ENCODE peak calls at places on chromosomes 16 and 17, in five cellular contexts. T is H9, Z is mesenchymal stem cell, I is IMR-90, X is neuronal stem cell. G is an unnamed sample.

GRCh38 chr16:85535352-85536072 is 77.6 kb upstream of the GSE1 start:
- DNase-seq in T (no peak), Z (peak), I (no peak), X (no peak), G (no peak)

GRCh38 chr16:17467923-17468540 is 2.7 kb downstream of the XYLT1 start:
- DNase-seq in T (peak), Z (no peak), I (peak), X (peak), G (no peak)

GRCh38 chr17:15377608-15378007 is 36.2 kb upstream of the TEKT3 start:
- DNase-seq in T (no peak), Z (peak), I (peak), X (peak), G (no peak)

GRCh38 chr17:22454070-22454999 is 762.0 kb downstream of the KCNJ18 start:
- DNase-seq in T (no peak), Z (no peak), I (no peak), X (no peak), G (no peak)

GRCh38 chr16:7304257-7304656 is 28.4 kb upstream of the RBFOX1 start:
- DNase-seq in T (no peak), Z (no peak), I (no peak), X (no peak), G (no peak)

GRCh38 chr16:46911038-46911437 is 26.9 kb downstream of the GPT2 start:
- DNase-seq in T (no peak), Z (no peak), I (no peak), X (no peak), G (no peak)

GRCh38 chr17:41329279-41329925 is 13.9 kb upstream of the KRTAP17-1 start:
- DNase-seq in T (peak), Z (peak), I (peak), X (peak), G (peak)

GRCh38 chr17:41689497-41690299 is 1.0 kb downstream of the EIF1 start:
- DNase-seq in T (no peak), Z (peak), I (peak), X (peak), G (peak)

GRCh38 chr16:57264950-57265371 is 19.5 kb downstream of the PLLP start:
- DNase-seq in T (no peak), Z (no peak), I (no peak), X (no peak), G (no peak)

GRCh38 chr17:55521193-55521592 is 9.9 kb upstream of the SMIM36 start:
- DNase-seq in T (no peak), Z (no peak), I (no peak), X (no peak), G (no peak)

GRCh38 chr16:49830873-49831272 is 25.0 kb downstream of the ZNF423 start:
- DNase-seq in T (no peak), Z (no peak), I (no peak), X (no peak), G (no peak)

GRCh38 chr17:15273141-15273793 is 8.1 kb upstream of the PMP22 start:
- DNase-seq in T (no peak), Z (peak), I (peak), X (no peak), G (no peak)

GRCh38 chr17:48054238-48055185 is 6.4 kb downstream of the NFE2L1 start:
- DNase-seq in T (peak), Z (peak), I (peak), X (peak), G (peak)
- H4K91ac ChIP-seq in T (no peak), Z (peak), I (peak), X (no peak), G (peak)

GRCh38 chr16:964696-965395 is 5.9 kb downstream of the LMF1 start:
- DNase-seq in T (no peak), Z (no peak), I (no peak), X (no peak), G (no peak)
- H3K4me2 ChIP-seq in T (no peak), Z (no peak), I (no peak), X (no peak), G (no peak)

GRCh38 chr16:54213322-54213721 is 73.3 kb downstream of the IRX3 start:
- DNase-seq in T (no peak), Z (no peak), I (no peak), X (no peak), G (no peak)
- H4K91ac ChIP-seq in T (no peak), Z (no peak), I (no peak), X (no peak), G (no peak)

GRCh38 chr17:8900207-8900606 is 32.7 kb upstream of the PIK3R6 start:
- DNase-seq in T (no peak), Z (no peak), I (no peak), X (no peak), G (no peak)

GRCh38 chr17:8900626-8901585 is 33.4 kb upstream of the PIK3R6 start:
- DNase-seq in T (peak), Z (no peak), I (no peak), X (no peak), G (no peak)

GRCh38 chr17:8904686-8905085 is 37.2 kb upstream of the PIK3R6 start:
- DNase-seq in T (no peak), Z (no peak), I (no peak), X (no peak), G (no peak)

GRCh38 chr17:8905256-8905778 is 37.8 kb upstream of the PIK3R6 start:
- DNase-seq in T (no peak), Z (no peak), I (no peak), X (no peak), G (no peak)

DNA sequence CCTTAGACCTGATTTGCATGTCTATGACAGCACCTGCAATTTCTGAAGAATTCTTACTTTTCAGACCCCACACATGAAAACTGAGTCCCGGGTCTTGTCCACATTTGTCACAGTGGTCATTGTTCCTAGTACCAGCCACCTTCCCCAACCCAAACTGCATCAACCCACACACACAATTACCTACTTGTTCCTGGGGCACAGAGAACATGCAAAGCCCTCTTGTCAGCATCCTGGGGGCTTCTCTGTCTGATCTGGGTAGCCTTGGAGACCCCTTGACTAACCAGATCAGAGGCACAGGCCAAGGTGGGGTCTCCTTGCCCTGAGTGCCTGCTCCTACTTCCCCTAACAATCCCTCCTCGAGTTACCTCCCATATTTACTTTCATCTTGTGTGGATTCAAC is 36.7 kb upstream of the PIK3R6 start:
- DNase-seq in T (peak), Z (no peak), I (no peak), X (no peak), G (no peak)
- H3K4me2 ChIP-seq in T (no peak), Z (no peak), I (no peak), X (no peak), G (no peak)

DNA sequence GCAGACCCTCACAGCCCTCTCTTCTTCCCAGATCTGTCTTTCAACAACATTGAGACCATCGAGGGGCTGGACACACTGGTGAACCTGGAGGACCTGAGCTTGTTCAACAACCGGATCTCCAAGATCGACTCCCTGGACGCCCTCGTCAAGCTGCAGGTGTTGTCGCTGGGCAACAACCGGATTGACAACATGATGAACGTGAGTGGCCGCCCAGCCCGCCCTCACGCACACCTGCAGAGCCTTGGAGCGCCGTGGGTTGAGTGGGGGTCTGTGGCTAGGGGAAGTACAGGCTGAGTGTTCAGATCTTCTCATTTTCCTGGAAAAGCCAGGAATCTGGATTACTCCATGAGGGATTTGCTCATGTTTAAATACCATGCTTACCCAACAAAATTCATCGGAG is 15.2 kb downstream of the DRC3 start:
- DNase-seq in T (no peak), Z (no peak), I (no peak), X (no peak), G (no peak)
- H4K91ac ChIP-seq in T (no peak), Z (no peak), I (no peak), X (no peak), G (no peak)

GRCh38 chr16:19804538-19805323 is 79.9 kb downstream of the GPRC5B start:
- DNase-seq in T (peak), Z (no peak), I (no peak), X (no peak), G (peak)
- H3K4me2 ChIP-seq in T (no peak), Z (no peak), I (no peak), X (no peak), G (peak)

DNA sequence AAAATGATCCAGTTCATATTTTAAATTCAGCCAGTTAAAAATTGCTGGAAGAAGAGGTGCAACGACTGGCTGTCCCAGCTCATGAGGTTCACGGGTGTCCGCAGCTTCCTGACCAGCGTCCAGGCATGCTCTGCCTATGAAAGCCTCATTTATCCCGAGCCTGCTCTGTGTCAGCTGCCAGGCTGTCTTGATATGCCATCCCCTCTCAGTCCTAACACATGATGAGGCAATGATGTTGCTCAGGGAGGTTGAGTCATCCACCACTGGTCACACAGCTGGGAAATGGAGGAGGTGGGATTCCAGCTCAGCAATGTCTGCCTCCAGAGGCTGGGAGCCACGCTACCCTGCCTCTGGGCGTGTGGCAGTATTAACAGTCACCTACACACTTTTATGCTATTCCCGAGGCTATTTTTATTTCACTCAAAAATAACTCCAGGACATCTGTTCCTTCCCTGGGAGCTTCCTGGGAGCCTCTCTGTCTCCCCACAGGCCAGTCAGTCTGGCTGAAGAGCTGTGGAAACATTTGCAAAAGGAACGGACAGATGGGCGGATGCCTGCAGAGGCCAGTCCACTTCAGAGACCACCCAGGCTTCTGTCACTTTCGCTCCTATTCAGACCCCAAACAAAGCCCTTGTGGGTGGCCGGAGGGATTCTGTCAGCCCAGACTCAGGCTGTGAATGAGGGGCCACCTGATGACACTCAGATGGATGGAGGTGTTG is 22.6 kb downstream of the RAB11FIP4 start:
- DNase-seq in T (no peak), Z (peak), I (peak), X (peak), G (no peak)
- H4K91ac ChIP-seq in T (no peak), Z (no peak), I (no peak), X (no peak), G (peak)

GRCh38 chr16:54375056-54375455 is 88.5 kb upstream of the IRX3 start:
- DNase-seq in T (no peak), Z (no peak), I (no peak), X (peak), G (no peak)

GRCh38 chr16:54370653-54371052 is 84.1 kb upstream of the IRX3 start:
- DNase-seq in T (peak), Z (peak), I (no peak), X (no peak), G (no peak)

GRCh38 chr16:54374136-54374535 is 87.5 kb upstream of the IRX3 start:
- DNase-seq in T (no peak), Z (peak), I (peak), X (peak), G (no peak)
- H3K4me2 ChIP-seq in T (no peak), Z (peak), I (peak), X (no peak), G (no peak)

DNA sequence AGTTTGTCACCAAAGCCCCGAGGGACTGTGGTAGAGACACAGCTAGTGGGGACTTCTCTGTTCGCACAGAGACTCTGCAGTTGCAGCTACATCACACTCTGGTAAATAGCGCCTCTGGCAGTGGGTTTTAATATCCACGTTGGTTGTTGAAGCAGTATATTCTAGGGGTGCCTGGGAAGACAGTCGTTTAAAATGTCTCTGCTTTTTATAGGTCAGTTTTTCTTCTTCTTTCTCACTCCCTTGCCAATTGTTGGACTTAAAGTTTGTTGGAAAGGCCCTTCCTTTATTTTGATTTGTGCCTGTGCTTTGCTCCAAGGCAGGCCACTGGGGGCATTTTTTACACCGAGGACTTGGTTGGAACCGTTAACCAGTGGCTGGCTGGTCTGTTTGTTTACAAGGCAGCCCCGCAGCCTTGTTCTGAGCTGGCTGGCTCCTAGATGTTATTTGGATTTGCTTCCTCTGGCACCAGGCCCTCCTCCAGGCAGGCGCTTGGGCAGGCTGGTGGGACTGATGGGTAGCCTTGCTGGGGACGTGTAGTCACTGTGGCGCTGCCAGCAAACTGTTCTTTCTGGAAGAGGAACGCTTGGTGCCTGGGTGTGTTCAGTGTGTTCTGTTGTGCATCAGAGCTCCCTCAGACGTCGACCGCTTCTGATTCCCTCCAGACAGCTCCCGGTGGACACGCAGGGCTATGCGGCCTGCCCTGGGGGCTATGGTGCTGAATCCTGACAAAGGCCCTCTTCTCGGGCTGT is 218.2 kb upstream of the CHMP6 start:
- DNase-seq in T (peak), Z (peak), I (peak), X (no peak), G (no peak)
- H4K91ac ChIP-seq in T (no peak), Z (peak), I (peak), X (no peak), G (no peak)